ENCODE peak calls at places on chromosome 10, in four cellular contexts. K, W, T and X are unnamed samples.

GRCh38 chr10:95374597-95375209 is 83.9 kb upstream of the PDLIM1 start:
- DNase-seq in K (peak), W (peak), T (peak), X (peak)

GRCh38 chr10:49115015-49115795 is at the start of gene VSTM4:
- DNase-seq in K (no peak), W (no peak), T (no peak), X (no peak)

GRCh38 chr10:114552050-114552449 is 106.0 kb downstream of the ABLIM1 start:
- DNase-seq in K (no peak), W (no peak), T (no peak), X (no peak)

GRCh38 chr10:6035101-6035834 is 26.9 kb downstream of the IL2RA start:
- DNase-seq in K (no peak), W (no peak), T (no peak), X (no peak)

GRCh38 chr10:132538031-132538789 is 623 bp downstream of the INPP5A start:
- DNase-seq in K (no peak), W (no peak), T (no peak), X (no peak)

GRCh38 chr10:84818956-84819355 is 490.6 kb downstream of the CCSER2 start:
- DNase-seq in K (no peak), W (peak), T (peak), X (no peak)

GRCh38 chr10:129501652-129502436 is 34.8 kb downstream of the MGMT start:
- DNase-seq in K (no peak), W (no peak), T (no peak), X (no peak)

GRCh38 chr10:30059209-30060107 is at the start of gene JCAD:
- DNase-seq in K (no peak), W (no peak), T (no peak), X (no peak)

GRCh38 chr10:46263831-46264268 is 22.9 kb upstream of the ANTXRL start:
- DNase-seq in K (no peak), W (no peak), T (no peak), X (no peak)